ENCODE peak calls at places on chromosome 11, in six cellular contexts. M is fibroblast of lung, Q is HAP-1, T is Caco-2, C is GM23338, Y is hepatocyte. J is an unnamed sample.

GRCh38 chr11:46250071-46251052 is 27.1 kb upstream of the CREB3L1 start:
- DNase-seq in Q (no peak), M (peak; percentile 51), Y (peak; percentile 73), T (no peak), C (no peak), J (no peak)

GRCh38 chr11:128624269-128625170 is 37.2 kb upstream of the ETS1 start:
- DNase-seq in T (no peak), Q (no peak), C (no peak), Y (no peak), M (no peak), J (peak; percentile 40)

GRCh38 chr11:93529707-93530467 is 13.3 kb downstream of the SMCO4 start:
- DNase-seq in Q (no peak), C (no peak), Y (peak; percentile 16), T (no peak), M (peak; percentile 75), J (no peak)

GRCh38 chr11:87849216-87849615 is 326.0 kb downstream of the RAB38 start:
- DNase-seq in Q (no peak), Y (no peak), C (no peak), T (no peak), M (no peak), J (no peak)

GRCh38 chr11:111633756-111634362 is 31.6 kb downstream of the SIK2 start:
- DNase-seq in Q (no peak), Y (no peak), T (no peak), M (peak; percentile 65), C (no peak), J (no peak)

GRCh38 chr11:113668255-113668654 is 37.9 kb downstream of the TMPRSS5 start:
- DNase-seq in T (no peak), C (no peak), Q (no peak), M (peak; percentile 45), Y (no peak), J (no peak)

GRCh38 chr11:7787239-7787638 is 9.5 kb downstream of the OR5P2 start:
- DNase-seq in Y (no peak), C (no peak), Q (no peak), M (no peak), T (no peak), J (no peak)

GRCh38 chr11:121337078-121337477 is 44.5 kb downstream of the SC5D start:
- DNase-seq in T (no peak), M (no peak), Q (no peak), Y (no peak), C (no peak), J (no peak)

GRCh38 chr11:113363406-113363805 is 24.2 kb upstream of the ANKK1 start:
- DNase-seq in T (no peak), Q (no peak), C (no peak), Y (no peak), M (no peak), J (no peak)

GRCh38 chr11:8654503-8654902 is 28.0 kb downstream of the TRIM66 start:
- DNase-seq in Y (no peak), Q (no peak), T (no peak), M (no peak), C (no peak), J (no peak)

GRCh38 chr11:96744697-96745096 is 354.9 kb downstream of the JRKL start:
- DNase-seq in C (no peak), M (no peak), Y (no peak), Q (no peak), T (no peak), J (no peak)

GRCh38 chr11:45110562-45110961 is 35.9 kb upstream of the PRDM11 start:
- DNase-seq in T (peak; percentile 75), C (peak; percentile 89), Y (peak; percentile 85), Q (peak; percentile 62), M (peak; percentile 48), J (peak; percentile 69)

GRCh38 chr11:119907934-119908760 is 179.1 kb upstream of the NECTIN1 start:
- DNase-seq in C (no peak), T (no peak), Y (no peak), Q (no peak), M (no peak), J (no peak)

GRCh38 chr11:104118105-104118762 is 45.7 kb downstream of the PDGFD start:
- DNase-seq in C (no peak), T (no peak), M (no peak), Q (no peak), Y (no peak), J (no peak)

GRCh38 chr11:13343931-13344717 is 66.5 kb downstream of the BMAL1 start:
- DNase-seq in T (peak; percentile 80), Q (peak; percentile 82), M (peak; percentile 67), Y (peak; percentile 87), C (peak; percentile 87), J (peak; percentile 53)

GRCh38 chr11:6705905-6706535 is 22.9 kb upstream of the MRPL17 start:
- DNase-seq in T (peak; percentile 60), Y (peak; percentile 80), Q (peak; percentile 66), M (peak; percentile 37), C (peak; percentile 80), J (peak; percentile 49)

GRCh38 chr11:22599458-22599857 is 26.2 kb downstream of the FANCF start:
- DNase-seq in C (no peak), Q (no peak), M (no peak), Y (no peak), T (no peak), J (no peak)

GRCh38 chr11:76248210-76248609 is 41.9 kb upstream of the WNT11 start:
- DNase-seq in M (no peak), T (peak; percentile 45), Q (peak; percentile 41), C (peak; percentile 56), Y (no peak), J (no peak)

GRCh38 chr11:7165911-7166310 is 77.1 kb downstream of the RBMXL2 start:
- DNase-seq in T (no peak), Q (peak; percentile 64), C (no peak), M (no peak), Y (peak; percentile 44), J (no peak)

GRCh38 chr11:584287-584686 is 8.0 kb downstream of the PHRF1 start:
- DNase-seq in C (no peak), T (no peak), Y (no peak), M (no peak), Q (no peak), J (no peak)

GRCh38 chr11:28938091-28938490 is 829.9 kb downstream of the METTL15 start:
- DNase-seq in C (no peak), M (no peak), T (no peak), Y (no peak), Q (no peak), J (no peak)

GRCh38 chr11:44680982-44681597 is 45.7 kb upstream of the TSPAN18 start:
- DNase-seq in C (peak; percentile 33), T (no peak), M (peak; percentile 46), Q (no peak), Y (peak; percentile 33), J (peak; percentile 33)

GRCh38 chr11:10272132-10272531 is 21.9 kb downstream of the SBF2 start:
- DNase-seq in T (no peak), C (no peak), M (no peak), Y (no peak), Q (no peak), J (no peak)

GRCh38 chr11:77999446-77999845 is 5.0 kb upstream of the INTS4 start:
- DNase-seq in T (no peak), Q (no peak), Y (no peak), C (no peak), M (no peak), J (no peak)

GRCh38 chr11:74710291-74710938 is 20.8 kb downstream of the CHRDL2 start:
- DNase-seq in C (peak; percentile 25), T (no peak), Q (peak; percentile 33), M (peak; percentile 53), Y (peak; percentile 46), J (no peak)

GRCh38 chr11:58813693-58814092 is 30.8 kb downstream of the GLYATL2 start:
- DNase-seq in T (no peak), C (peak; percentile 47), Q (no peak), M (no peak), Y (no peak), J (no peak)

GRCh38 chr11:13140028-13140870 is 131.1 kb downstream of the RASSF10 start:
- DNase-seq in C (no peak), M (peak; percentile 80), Q (no peak), T (peak; percentile 89), Y (peak; percentile 89), J (no peak)

GRCh38 chr11:14519692-14520085 is 497 bp downstream of the PSMA1 start:
- DNase-seq in Q (no peak), Y (no peak), C (no peak), M (peak; percentile 34), T (no peak), J (no peak)

GRCh38 chr11:123246749-123247497 is 51.9 kb upstream of the CLMP start:
- DNase-seq in Q (peak; percentile 87), Y (peak; percentile 90), T (peak; percentile 93), M (peak; percentile 64), C (peak; percentile 94), J (peak; percentile 81)

GRCh38 chr11:65787649-65788622 is 1.1 kb downstream of the OVOL1 start:
- DNase-seq in M (no peak), Q (no peak), T (peak; percentile 77), C (peak; percentile 91), Y (peak; percentile 89), J (no peak)

GRCh38 chr11:65785329-65786007 is 1.4 kb upstream of the OVOL1 start:
- DNase-seq in C (no peak), Y (no peak), T (no peak), Q (no peak), M (no peak), J (no peak)

GRCh38 chr11:65788801-65789200 is 1.9 kb downstream of the OVOL1 start:
- DNase-seq in Y (no peak), T (no peak), M (no peak), Q (no peak), C (no peak), J (no peak)

GRCh38 chr11:65786008-65786785 is 666 bp upstream of the OVOL1 start:
- DNase-seq in T (no peak), C (peak; percentile 62), Q (no peak), Y (peak; percentile 53), M (no peak), J (no peak)

GRCh38 chr11:65786786-65787636 is at the start of gene OVOL1:
- DNase-seq in Q (no peak), C (peak; percentile 87), Y (peak; percentile 90), T (peak; percentile 93), M (no peak), J (peak; percentile 27)
- H3K4me1 ChIP-seq in Q (no peaks in the 10 kb centered on the region), C (peaks cover 29% of the 10 kb centered on the region), Y (peaks cover 28% of the 10 kb centered on the region), T (peaks cover 37% of the 10 kb centered on the region), M (no peaks in the 10 kb centered on the region), J (peaks cover 22% of the 10 kb centered on the region)

GRCh38 chr11:134267966-134268365 is 8.2 kb upstream of the GLB1L3 start:
- DNase-seq in T (no peak), M (peak; percentile 63), Q (no peak), Y (no peak), C (no peak), J (no peak)
- H3K4me1 ChIP-seq in T (peaks cover 6% of the 10 kb centered on the region), M (no peaks in the 10 kb centered on the region), Q (peaks cover 18% of the 10 kb centered on the region), Y (no peaks in the 10 kb centered on the region), C (peaks cover 60% of the 10 kb centered on the region), J (peaks cover 18% of the 10 kb centered on the region)

GRCh38 chr11:1755344-1756023 is 5.1 kb upstream of the IFITM10 start:
- DNase-seq in Q (no peak), Y (no peak), C (no peak), M (no peak), T (no peak), J (peak; percentile 26)
- H3K4me1 ChIP-seq in Q (no peaks in the 10 kb centered on the region), Y (no peaks in the 10 kb centered on the region), C (no peaks in the 10 kb centered on the region), M (peaks cover 15% of the 10 kb centered on the region), T (no peaks in the 10 kb centered on the region), J (peaks cover 44% of the 10 kb centered on the region)

DNA sequence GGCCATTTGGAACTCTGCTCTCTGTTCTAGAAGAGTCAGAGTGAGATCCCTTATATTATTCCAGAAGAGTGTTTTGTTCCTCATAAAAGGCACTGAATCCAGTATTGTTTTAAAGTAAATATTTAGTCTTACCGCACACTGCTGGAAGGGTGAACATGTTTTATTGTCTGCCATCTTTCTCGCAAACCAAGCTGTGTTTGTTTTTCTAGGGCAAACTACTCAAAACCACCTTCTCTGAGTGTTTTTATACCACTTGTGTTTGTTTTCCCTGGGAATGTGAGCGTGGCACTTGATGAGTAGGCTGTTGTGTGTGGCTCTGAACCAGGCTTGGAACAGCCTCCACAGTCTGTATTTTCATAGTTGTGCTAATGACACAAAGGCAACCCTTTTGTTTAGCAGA is 89.8 kb downstream of the DBX1 start:
- DNase-seq in C (no peak), Q (no peak), M (peak; percentile 64), T (no peak), Y (no peak), J (no peak)
- H3K4me1 ChIP-seq in C (peaks cover 14% of the 10 kb centered on the region), Q (peaks cover 3% of the 10 kb centered on the region), M (no peaks in the 10 kb centered on the region), T (peaks cover 11% of the 10 kb centered on the region), Y (peaks cover 6% of the 10 kb centered on the region), J (no peaks in the 10 kb centered on the region)